ENCODE peak calls at places on chromosomes 5 and 9, in six cellular contexts. One of them, this sample, is unnamed.

GRCh38 chr5:121976979-121977378 is 15.2 kb downstream of the SRFBP1 start:
- DNase-seq in smooth muscle cell of the brain vasculature: no peak
- DNase-seq in RPMI7951: peak; percentile 44
- DNase-seq in hypothalamus: no peak
- DNase-seq in NCI-H510A treated with DMSO at 0.1 percent for 48 hours: no peak
- DNase-seq in activated CD4-positive, alpha-beta T cell treated with anti-CD3 and anti-CD28 coated beads, Interleukin-2, amount 10 ng/mL, durations not matched to agents 7 days and 5 days: no peak
- DNase-seq in this sample: no peak

GRCh38 chr9:73039253-73039915 is 86.5 kb upstream of the ALDH1A1 start:
- DNase-seq in smooth muscle cell of the brain vasculature: peak; percentile 6
- DNase-seq in RPMI7951: no peak
- DNase-seq in hypothalamus: no peak
- DNase-seq in NCI-H510A treated with DMSO at 0.1 percent for 48 hours: no peak
- DNase-seq in activated CD4-positive, alpha-beta T cell treated with anti-CD3 and anti-CD28 coated beads, Interleukin-2, amount 10 ng/mL, durations not matched to agents 7 days and 5 days: no peak
- DNase-seq in this sample: no peak

GRCh38 chr5:10513501-10514442 is 50.1 kb upstream of the ANKRD33B start:
- DNase-seq in smooth muscle cell of the brain vasculature: no peak
- DNase-seq in RPMI7951: peak; percentile 90
- DNase-seq in hypothalamus: no peak
- DNase-seq in NCI-H510A treated with DMSO at 0.1 percent for 48 hours: no peak
- DNase-seq in activated CD4-positive, alpha-beta T cell treated with anti-CD3 and anti-CD28 coated beads, Interleukin-2, amount 10 ng/mL, durations not matched to agents 7 days and 5 days: no peak
- DNase-seq in this sample: peak; percentile 67

GRCh38 chr5:141913560-141913959 is 10.1 kb upstream of the DELE1 start:
- DNase-seq in smooth muscle cell of the brain vasculature: no peak
- DNase-seq in RPMI7951: no peak
- DNase-seq in hypothalamus: no peak
- DNase-seq in NCI-H510A treated with DMSO at 0.1 percent for 48 hours: no peak
- DNase-seq in activated CD4-positive, alpha-beta T cell treated with anti-CD3 and anti-CD28 coated beads, Interleukin-2, amount 10 ng/mL, durations not matched to agents 7 days and 5 days: no peak
- DNase-seq in this sample: no peak

GRCh38 chr9:98071737-98072136 is 15.2 kb downstream of the NANS start:
- DNase-seq in smooth muscle cell of the brain vasculature: no peak
- DNase-seq in RPMI7951: no peak
- DNase-seq in hypothalamus: no peak
- DNase-seq in NCI-H510A treated with DMSO at 0.1 percent for 48 hours: no peak
- DNase-seq in activated CD4-positive, alpha-beta T cell treated with anti-CD3 and anti-CD28 coated beads, Interleukin-2, amount 10 ng/mL, durations not matched to agents 7 days and 5 days: no peak
- DNase-seq in this sample: no peak

GRCh38 chr5:173806270-173807035 is 81.7 kb upstream of the CPEB4 start:
- DNase-seq in smooth muscle cell of the brain vasculature: no peak
- DNase-seq in RPMI7951: no peak
- DNase-seq in hypothalamus: no peak
- DNase-seq in NCI-H510A treated with DMSO at 0.1 percent for 48 hours: no peak
- DNase-seq in activated CD4-positive, alpha-beta T cell treated with anti-CD3 and anti-CD28 coated beads, Interleukin-2, amount 10 ng/mL, durations not matched to agents 7 days and 5 days: no peak
- DNase-seq in this sample: no peak

GRCh38 chr9:78676623-78677022 is 379.7 kb downstream of the PSAT1 start:
- DNase-seq in smooth muscle cell of the brain vasculature: no peak
- DNase-seq in RPMI7951: peak; percentile 9
- DNase-seq in hypothalamus: no peak
- DNase-seq in NCI-H510A treated with DMSO at 0.1 percent for 48 hours: no peak
- DNase-seq in activated CD4-positive, alpha-beta T cell treated with anti-CD3 and anti-CD28 coated beads, Interleukin-2, amount 10 ng/mL, durations not matched to agents 7 days and 5 days: no peak
- DNase-seq in this sample: no peak

GRCh38 chr5:113152053-113152452 is 175.5 kb downstream of the DCP2 start:
- DNase-seq in smooth muscle cell of the brain vasculature: no peak
- DNase-seq in RPMI7951: no peak
- DNase-seq in hypothalamus: no peak
- DNase-seq in NCI-H510A treated with DMSO at 0.1 percent for 48 hours: no peak
- DNase-seq in activated CD4-positive, alpha-beta T cell treated with anti-CD3 and anti-CD28 coated beads, Interleukin-2, amount 10 ng/mL, durations not matched to agents 7 days and 5 days: no peak
- DNase-seq in this sample: no peak

GRCh38 chr9:129071526-129072131 is 9.3 kb upstream of the DOLPP1 start:
- DNase-seq in smooth muscle cell of the brain vasculature: no peak
- DNase-seq in RPMI7951: no peak
- DNase-seq in hypothalamus: no peak
- DNase-seq in NCI-H510A treated with DMSO at 0.1 percent for 48 hours: no peak
- DNase-seq in activated CD4-positive, alpha-beta T cell treated with anti-CD3 and anti-CD28 coated beads, Interleukin-2, amount 10 ng/mL, durations not matched to agents 7 days and 5 days: peak; percentile 64
- DNase-seq in this sample: peak; percentile 84

GRCh38 chr9:35571113-35571512 is 33.9 kb upstream of the TESK1 start:
- DNase-seq in smooth muscle cell of the brain vasculature: no peak
- DNase-seq in RPMI7951: no peak
- DNase-seq in hypothalamus: no peak
- DNase-seq in NCI-H510A treated with DMSO at 0.1 percent for 48 hours: no peak
- DNase-seq in activated CD4-positive, alpha-beta T cell treated with anti-CD3 and anti-CD28 coated beads, Interleukin-2, amount 10 ng/mL, durations not matched to agents 7 days and 5 days: no peak
- DNase-seq in this sample: no peak

GRCh38 chr9:104374711-104375110 is 129.4 kb upstream of the OR13F1 start:
- DNase-seq in smooth muscle cell of the brain vasculature: no peak
- DNase-seq in RPMI7951: no peak
- DNase-seq in hypothalamus: no peak
- DNase-seq in NCI-H510A treated with DMSO at 0.1 percent for 48 hours: no peak
- DNase-seq in activated CD4-positive, alpha-beta T cell treated with anti-CD3 and anti-CD28 coated beads, Interleukin-2, amount 10 ng/mL, durations not matched to agents 7 days and 5 days: no peak
- DNase-seq in this sample: no peak

GRCh38 chr9:76655121-76655531 is 109.1 kb upstream of the PCA3 start:
- DNase-seq in smooth muscle cell of the brain vasculature: no peak
- DNase-seq in RPMI7951: no peak
- DNase-seq in hypothalamus: no peak
- DNase-seq in NCI-H510A treated with DMSO at 0.1 percent for 48 hours: no peak
- DNase-seq in activated CD4-positive, alpha-beta T cell treated with anti-CD3 and anti-CD28 coated beads, Interleukin-2, amount 10 ng/mL, durations not matched to agents 7 days and 5 days: no peak
- DNase-seq in this sample: no peak

GRCh38 chr5:111762895-111763294 is 5.9 kb upstream of the NREP start:
- DNase-seq in smooth muscle cell of the brain vasculature: peak; percentile 77
- DNase-seq in RPMI7951: no peak
- DNase-seq in hypothalamus: no peak
- DNase-seq in NCI-H510A treated with DMSO at 0.1 percent for 48 hours: peak; percentile 22
- DNase-seq in activated CD4-positive, alpha-beta T cell treated with anti-CD3 and anti-CD28 coated beads, Interleukin-2, amount 10 ng/mL, durations not matched to agents 7 days and 5 days: no peak
- DNase-seq in this sample: no peak

GRCh38 chr9:33908114-33908513 is 91.2 kb downstream of the UBE2R2 start:
- DNase-seq in smooth muscle cell of the brain vasculature: no peak
- DNase-seq in RPMI7951: no peak
- DNase-seq in hypothalamus: no peak
- DNase-seq in NCI-H510A treated with DMSO at 0.1 percent for 48 hours: no peak
- DNase-seq in activated CD4-positive, alpha-beta T cell treated with anti-CD3 and anti-CD28 coated beads, Interleukin-2, amount 10 ng/mL, durations not matched to agents 7 days and 5 days: no peak
- DNase-seq in this sample: no peak